ENCODE peak calls at places on chromosome 5, in seven cellular contexts. One of them, this sample, is unnamed. For H3K27me3 and H3K36me3, the result is how much of the 10 kb centered on the place peaks cover.

GRCh38 chr5:176824604-176825003 is 14.2 kb downstream of the UNC5A start:
- DNase-seq in GM23248: no peak
- DNase-seq in mammary epithelial cell: no peak
- DNase-seq in endothelial cell of umbilical vein: no peak
- DNase-seq in GM23338: no peak
- DNase-seq in GM12878: no peak
- DNase-seq in neural progenitor cell: no peak
- DNase-seq in this sample: no peak

GRCh38 chr5:68565427-68565826 is 349.9 kb downstream of the PIK3R1 start:
- DNase-seq in GM23248: no peak
- DNase-seq in mammary epithelial cell: no peak
- DNase-seq in endothelial cell of umbilical vein: no peak
- DNase-seq in GM23338: no peak
- DNase-seq in GM12878: peak
- DNase-seq in neural progenitor cell: no peak
- DNase-seq in this sample: peak

GRCh38 chr5:55226934-55227737 is at the start of gene MCIDAS:
- DNase-seq in GM23248: peak
- DNase-seq in mammary epithelial cell: peak
- DNase-seq in endothelial cell of umbilical vein: peak
- DNase-seq in GM23338: peak
- DNase-seq in GM12878: no peak
- DNase-seq in neural progenitor cell: peak
- DNase-seq in this sample: peak

GRCh38 chr5:64790210-64790609 is 21.5 kb downstream of the CWC27 start:
- DNase-seq in GM23248: peak
- DNase-seq in mammary epithelial cell: peak
- DNase-seq in endothelial cell of umbilical vein: no peak
- DNase-seq in GM23338: no peak
- DNase-seq in GM12878: no peak
- DNase-seq in neural progenitor cell: no peak
- DNase-seq in this sample: no peak

GRCh38 chr5:138138949-138139775 is at the start of gene NME5:
- DNase-seq in GM23248: no peak
- DNase-seq in mammary epithelial cell: no peak
- DNase-seq in endothelial cell of umbilical vein: peak
- DNase-seq in GM23338: peak
- DNase-seq in GM12878: peak
- DNase-seq in neural progenitor cell: peak
- DNase-seq in this sample: peak

GRCh38 chr5:16884595-16884994 is 51.5 kb downstream of the MYO10 start:
- DNase-seq in GM23248: no peak
- DNase-seq in mammary epithelial cell: no peak
- DNase-seq in endothelial cell of umbilical vein: no peak
- DNase-seq in GM23338: no peak
- DNase-seq in GM12878: no peak
- DNase-seq in neural progenitor cell: no peak
- DNase-seq in this sample: no peak

GRCh38 chr5:140806834-140807775 is at the start of gene PCDHA4:
- DNase-seq in GM23248: peak
- DNase-seq in mammary epithelial cell: peak
- DNase-seq in endothelial cell of umbilical vein: peak
- DNase-seq in GM23338: peak
- DNase-seq in GM12878: no peak
- DNase-seq in neural progenitor cell: peak
- DNase-seq in this sample: peak

GRCh38 chr5:147382776-147383175 is 127.1 kb downstream of the DPYSL3 start:
- DNase-seq in GM23248: peak
- DNase-seq in mammary epithelial cell: no peak
- DNase-seq in endothelial cell of umbilical vein: no peak
- DNase-seq in GM23338: peak
- DNase-seq in GM12878: no peak
- DNase-seq in neural progenitor cell: no peak
- DNase-seq in this sample: no peak

DNA sequence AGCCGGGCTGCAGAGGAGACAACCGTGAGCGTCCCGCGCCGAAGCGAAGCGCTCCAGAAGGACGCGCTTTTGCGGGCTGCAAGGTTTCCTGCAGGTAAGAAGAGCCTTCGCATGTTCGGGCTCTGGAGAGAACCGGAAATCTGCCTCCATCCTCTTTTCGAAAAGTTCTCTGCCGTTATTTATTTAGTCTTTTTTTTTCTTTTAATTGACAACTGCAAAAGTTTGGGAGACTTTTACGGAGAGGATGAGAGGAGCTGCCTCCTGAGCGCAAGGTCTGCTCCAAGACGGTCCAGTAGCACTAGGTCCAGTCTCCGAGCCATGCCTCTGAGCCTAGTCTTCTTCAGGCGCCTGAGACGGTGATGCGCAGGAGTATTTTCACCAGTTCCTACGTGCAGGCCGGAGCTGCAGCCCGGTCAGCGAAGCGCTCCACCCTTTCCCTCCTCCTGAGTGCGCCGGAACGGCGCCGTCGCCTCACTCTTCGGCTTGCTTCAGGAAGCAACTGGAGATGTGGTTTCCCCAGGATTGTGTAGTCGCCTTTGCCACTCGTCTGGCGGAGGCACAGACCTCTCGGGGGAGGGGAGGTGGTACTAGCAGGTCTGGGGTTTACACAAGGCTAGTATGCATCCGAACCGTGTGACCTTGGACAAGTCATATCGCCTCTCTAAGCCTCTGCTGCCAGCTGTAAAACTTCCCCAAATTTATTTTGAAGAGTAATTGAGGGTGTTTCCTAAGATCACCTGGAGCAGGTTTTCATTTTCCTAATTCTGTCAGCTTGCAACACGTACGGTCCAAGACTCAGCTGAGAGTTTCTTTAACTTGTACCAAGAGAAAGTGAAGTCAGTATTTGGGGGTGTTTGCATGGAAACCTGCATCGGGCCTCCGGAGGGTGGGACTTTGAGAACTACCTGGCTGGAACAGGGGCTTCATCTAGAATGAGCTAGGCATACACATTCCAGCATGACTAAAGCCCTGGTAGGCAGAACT is 4.5 kb downstream of the POU4F3 start:
- DNase-seq in GM23248: no peak
- DNase-seq in mammary epithelial cell: no peak
- DNase-seq in endothelial cell of umbilical vein: no peak
- DNase-seq in GM23338: peak
- DNase-seq in GM12878: no peak
- DNase-seq in neural progenitor cell: peak
- DNase-seq in this sample: no peak
- TF ChIP-seq EZH2 in GM23248: no peak
- TF ChIP-seq EZH2 in mammary epithelial cell: peak
- TF ChIP-seq EZH2 in endothelial cell of umbilical vein: peak
- TF ChIP-seq EZH2 in GM23338: peak
- TF ChIP-seq EZH2 in GM12878: no peak
- TF ChIP-seq EZH2 in neural progenitor cell: peak
- TF ChIP-seq EZH2 in this sample: peak

GRCh38 chr5:58795327-58795726 is 212.5 kb downstream of the RAB3C start:
- DNase-seq in GM23248: no peak
- DNase-seq in mammary epithelial cell: no peak
- DNase-seq in endothelial cell of umbilical vein: no peak
- DNase-seq in GM23338: no peak
- DNase-seq in GM12878: no peak
- DNase-seq in neural progenitor cell: no peak
- DNase-seq in this sample: no peak

GRCh38 chr5:58800410-58800809 is 217.5 kb downstream of the RAB3C start:
- DNase-seq in GM23248: no peak
- DNase-seq in mammary epithelial cell: no peak
- DNase-seq in endothelial cell of umbilical vein: no peak
- DNase-seq in GM23338: no peak
- DNase-seq in GM12878: no peak
- DNase-seq in neural progenitor cell: no peak
- DNase-seq in this sample: peak

GRCh38 chr5:58793888-58794287 is 211.0 kb downstream of the RAB3C start:
- DNase-seq in GM23248: no peak
- DNase-seq in mammary epithelial cell: no peak
- DNase-seq in endothelial cell of umbilical vein: no peak
- DNase-seq in GM23338: no peak
- DNase-seq in GM12878: no peak
- DNase-seq in neural progenitor cell: no peak
- DNase-seq in this sample: peak

DNA sequence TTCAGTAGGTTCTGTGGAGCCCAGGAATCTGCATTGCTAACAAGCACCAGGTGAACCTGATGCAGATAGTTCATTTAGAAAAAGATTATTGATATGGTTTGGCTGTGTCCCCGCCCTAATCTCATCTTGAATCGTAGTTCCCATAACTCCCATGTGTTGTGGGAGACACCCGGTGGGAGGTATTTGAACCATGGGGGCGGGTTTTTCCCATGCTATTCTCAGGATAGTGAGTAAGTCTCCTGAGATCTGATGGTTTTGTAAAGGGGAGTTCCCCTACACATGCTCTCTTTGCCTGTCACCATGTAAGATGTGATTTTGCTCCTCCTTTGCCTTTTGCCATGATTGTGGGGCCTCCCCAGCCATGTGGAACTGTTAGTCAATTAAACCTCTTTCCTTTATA is 212.0 kb downstream of the RAB3C start:
- DNase-seq in GM23248: no peak
- DNase-seq in mammary epithelial cell: no peak
- DNase-seq in endothelial cell of umbilical vein: no peak
- DNase-seq in GM23338: no peak
- DNase-seq in GM12878: peak
- DNase-seq in neural progenitor cell: no peak
- DNase-seq in this sample: no peak
- H3K27me3 ChIP-seq in GM23248: under half
- H3K27me3 ChIP-seq in mammary epithelial cell: under half
- H3K27me3 ChIP-seq in endothelial cell of umbilical vein: under half
- H3K27me3 ChIP-seq in GM23338: under half
- H3K27me3 ChIP-seq in GM12878: under half
- H3K27me3 ChIP-seq in neural progenitor cell: under half
- H3K27me3 ChIP-seq in this sample: under half

GRCh38 chr5:1801061-1801953 is at the start of gene NDUFS6:
- DNase-seq in GM23248: peak
- DNase-seq in mammary epithelial cell: peak
- DNase-seq in endothelial cell of umbilical vein: peak
- DNase-seq in GM23338: peak
- DNase-seq in GM12878: no peak
- DNase-seq in neural progenitor cell: peak
- DNase-seq in this sample: peak
- H3K36me3 ChIP-seq in GM23248: under half
- H3K36me3 ChIP-seq in mammary epithelial cell: under half
- H3K36me3 ChIP-seq in endothelial cell of umbilical vein: under half
- H3K36me3 ChIP-seq in GM23338: under half
- H3K36me3 ChIP-seq in GM12878: under half
- H3K36me3 ChIP-seq in neural progenitor cell: under half
- H3K36me3 ChIP-seq in this sample: half or more

GRCh38 chr5:76954383-76954763 is 1.5 kb downstream of the CRHBP start:
- DNase-seq in GM23248: no peak
- DNase-seq in mammary epithelial cell: no peak
- DNase-seq in endothelial cell of umbilical vein: no peak
- DNase-seq in GM23338: peak
- DNase-seq in GM12878: no peak
- DNase-seq in neural progenitor cell: peak
- DNase-seq in this sample: no peak
- TF ChIP-seq EZH2 in GM23248: no peak
- TF ChIP-seq EZH2 in mammary epithelial cell: no peak
- TF ChIP-seq EZH2 in endothelial cell of umbilical vein: no peak
- TF ChIP-seq EZH2 in GM23338: peak
- TF ChIP-seq EZH2 in GM12878: no peak
- TF ChIP-seq EZH2 in neural progenitor cell: peak
- TF ChIP-seq EZH2 in this sample: no peak

GRCh38 chr5:80955082-80955481 is 5.1 kb upstream of the RASGRF2 start:
- DNase-seq in GM23248: no peak
- DNase-seq in mammary epithelial cell: no peak
- DNase-seq in endothelial cell of umbilical vein: no peak
- DNase-seq in GM23338: no peak
- DNase-seq in GM12878: no peak
- DNase-seq in neural progenitor cell: no peak
- DNase-seq in this sample: no peak
- H3K27me3 ChIP-seq in GM23248: under half
- H3K27me3 ChIP-seq in mammary epithelial cell: under half
- H3K27me3 ChIP-seq in endothelial cell of umbilical vein: under half
- H3K27me3 ChIP-seq in GM23338: under half
- H3K27me3 ChIP-seq in GM12878: under half
- H3K27me3 ChIP-seq in neural progenitor cell: under half
- H3K27me3 ChIP-seq in this sample: under half

GRCh38 chr5:66179297-66180051 is 35.4 kb downstream of the SREK1 start:
- DNase-seq in GM23248: no peak
- DNase-seq in mammary epithelial cell: no peak
- DNase-seq in endothelial cell of umbilical vein: no peak
- DNase-seq in GM23338: no peak
- DNase-seq in GM12878: no peak
- DNase-seq in neural progenitor cell: no peak
- DNase-seq in this sample: no peak
- H3K36me3 ChIP-seq in GM23248: half or more
- H3K36me3 ChIP-seq in mammary epithelial cell: under half
- H3K36me3 ChIP-seq in endothelial cell of umbilical vein: under half
- H3K36me3 ChIP-seq in GM23338: under half
- H3K36me3 ChIP-seq in GM12878: under half
- H3K36me3 ChIP-seq in neural progenitor cell: under half
- H3K36me3 ChIP-seq in this sample: half or more

DNA sequence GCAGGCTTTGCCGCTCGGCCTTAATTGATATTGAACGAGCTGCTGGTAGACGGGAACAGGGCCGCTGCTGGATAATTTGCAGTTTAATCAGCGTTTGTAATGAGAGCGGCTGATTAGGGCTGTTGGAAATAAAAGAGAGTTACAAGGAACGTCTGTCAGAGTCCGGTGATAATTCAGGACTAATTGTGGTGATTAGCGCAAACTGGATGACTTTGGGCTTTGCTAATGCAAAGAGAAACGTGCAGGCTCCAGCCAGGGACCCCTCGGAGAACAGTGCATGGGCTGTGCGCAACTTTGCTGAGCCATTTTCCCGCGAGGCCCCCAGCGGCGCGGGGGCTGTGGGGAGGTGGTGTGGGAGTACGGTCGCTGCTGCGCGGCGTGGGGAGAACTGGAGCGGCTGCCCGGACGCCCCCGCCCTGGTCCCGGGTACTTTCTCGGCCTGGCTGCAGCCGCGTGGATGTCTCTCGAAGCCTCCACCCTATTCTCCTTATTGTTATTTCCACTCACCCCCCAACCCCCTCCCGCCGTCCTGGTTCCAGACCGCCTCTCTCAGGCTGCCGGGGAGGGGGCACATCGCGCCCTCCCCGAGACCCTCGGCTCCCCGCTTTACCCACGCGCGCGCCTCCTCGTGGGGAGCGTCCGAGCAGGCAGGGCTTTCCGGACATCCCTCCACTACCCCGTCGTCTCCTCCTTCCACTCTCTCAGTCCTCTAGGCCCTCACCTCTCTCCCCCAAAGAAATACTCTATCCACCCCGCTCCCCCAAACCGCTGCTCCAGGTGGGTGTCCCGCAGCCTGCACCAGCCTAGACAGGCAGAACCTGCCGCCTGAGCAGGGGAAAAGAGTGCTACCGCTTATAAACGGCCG is 68.5 kb upstream of the TBCA start:
- DNase-seq in GM23248: peak
- DNase-seq in mammary epithelial cell: no peak
- DNase-seq in endothelial cell of umbilical vein: peak
- DNase-seq in GM23338: peak
- DNase-seq in GM12878: no peak
- DNase-seq in neural progenitor cell: peak
- DNase-seq in this sample: no peak
- TF ChIP-seq EZH2 in GM23248: no peak
- TF ChIP-seq EZH2 in mammary epithelial cell: no peak
- TF ChIP-seq EZH2 in endothelial cell of umbilical vein: peak
- TF ChIP-seq EZH2 in GM23338: peak
- TF ChIP-seq EZH2 in GM12878: no peak
- TF ChIP-seq EZH2 in neural progenitor cell: peak
- TF ChIP-seq EZH2 in this sample: no peak

This sample was measured in A673.